ENCODE peak calls at places on chromosomes 5 and 9, in five cellular contexts. R is cardiac fibroblast, W is adrenal gland, M is PC-3, B is neural progenitor cell. U is an unnamed sample.

GRCh38 chr5:44294492-44294891 is 94.7 kb downstream of the FGF10 start:
- DNase-seq in R (no peak), W (peak), M (peak), B (no peak), U (no peak)

GRCh38 chr5:124040799-124041198 is 528.8 kb downstream of the CSNK1G3 start:
- DNase-seq in R (peak), W (peak), M (no peak), B (no peak), U (peak)

GRCh38 chr9:15617782-15618181 is 64.9 kb downstream of the CCDC171 start:
- DNase-seq in R (no peak), W (no peak), M (no peak), B (no peak), U (no peak)

GRCh38 chr9:99796231-99796630 is 25.5 kb upstream of the NR4A3 start:
- DNase-seq in R (no peak), W (no peak), M (no peak), B (no peak), U (no peak)

GRCh38 chr5:52043543-52043942 is 660.3 kb downstream of the ISL1 start:
- DNase-seq in R (no peak), W (no peak), M (no peak), B (no peak), U (no peak)

GRCh38 chr5:172659909-172660628 is 19.0 kb downstream of the NEURL1B start:
- DNase-seq in R (peak), W (peak), M (no peak), B (peak), U (peak)

GRCh38 chr9:73805111-73805510 is 653.4 kb downstream of the ANXA1 start:
- DNase-seq in R (peak), W (no peak), M (no peak), B (no peak), U (no peak)

GRCh38 chr5:111961867-111962266 is 204.9 kb upstream of the NREP start:
- DNase-seq in R (peak), W (no peak), M (no peak), B (no peak), U (peak)

GRCh38 chr5:41796061-41796460 is 74.2 kb downstream of the OXCT1 start:
- DNase-seq in R (no peak), W (no peak), M (no peak), B (no peak), U (no peak)

GRCh38 chr9:11338130-11338529 is 725.3 kb upstream of the PTPRD start:
- DNase-seq in R (no peak), W (no peak), M (no peak), B (no peak), U (no peak)

GRCh38 chr9:35001803-35002502 is 12.4 kb downstream of the DNAJB5 start:
- DNase-seq in R (peak), W (no peak), M (peak), B (no peak), U (no peak)

GRCh38 chr5:57895766-57896165 is 413.2 kb upstream of the ACTBL2 start:
- DNase-seq in R (peak), W (no peak), M (no peak), B (no peak), U (peak)

GRCh38 chr5:80064124-80064523 is 29.0 kb downstream of the THBS4 start:
- DNase-seq in R (no peak), W (no peak), M (no peak), B (no peak), U (no peak)

GRCh38 chr5:15694694-15695093 is 194.7 kb downstream of the FBXL7 start:
- DNase-seq in R (peak), W (peak), M (no peak), B (no peak), U (peak)

GRCh38 chr5:65928341-65928752 is 2.0 kb downstream of the ERBIN start:
- DNase-seq in R (no peak), W (no peak), M (no peak), B (no peak), U (peak)

GRCh38 chr5:9207820-9208418 is 338.0 kb downstream of the SEMA5A start:
- DNase-seq in R (peak), W (no peak), M (peak), B (peak), U (peak)

GRCh38 chr9:117720555-117720954 is 16.4 kb downstream of the TLR4 start:
- DNase-seq in R (peak), W (peak), M (no peak), B (no peak), U (no peak)

GRCh38 chr5:22887566-22887965 is 34.4 kb upstream of the CDH12 start:
- DNase-seq in R (no peak), W (no peak), M (no peak), B (no peak), U (no peak)

GRCh38 chr9:70600479-70600878 is 186.0 kb upstream of the KLF9 start:
- DNase-seq in R (peak), W (no peak), M (no peak), B (no peak), U (no peak)

GRCh38 chr5:108003178-108003577 is 332.4 kb upstream of the EFNA5 start:
- DNase-seq in R (peak), W (no peak), M (no peak), B (no peak), U (no peak)

GRCh38 chr9:110148384-110148783 is 59.6 kb downstream of the C9orf152 start:
- DNase-seq in R (no peak), W (no peak), M (no peak), B (no peak), U (no peak)

GRCh38 chr9:121838757-121839669 is 187.6 kb downstream of the DAB2IP start:
- DNase-seq in R (no peak), W (peak), M (no peak), B (no peak), U (no peak)

GRCh38 chr9:88749420-88749819 is 214.4 kb downstream of the NXNL2 start:
- DNase-seq in R (peak), W (no peak), M (peak), B (no peak), U (peak)

GRCh38 chr5:79242242-79243039 is 6.5 kb downstream of the JMY start:
- DNase-seq in R (no peak), W (no peak), M (no peak), B (no peak), U (no peak)

GRCh38 chr5:175444905-175445456 is 999 bp upstream of the DRD1 start:
- DNase-seq in R (no peak), W (no peak), M (no peak), B (no peak), U (no peak)

GRCh38 chr9:129381481-129381957 is 203.5 kb upstream of the IER5L start:
- DNase-seq in R (no peak), W (no peak), M (no peak), B (no peak), U (no peak)

GRCh38 chr5:56534102-56534501 is 281.2 kb upstream of the MAP3K1 start:
- DNase-seq in R (no peak), W (peak), M (peak), B (no peak), U (no peak)

GRCh38 chr5:100902406-100903035 is 561 bp downstream of the ST8SIA4 start:
- DNase-seq in R (peak), W (no peak), M (peak), B (peak), U (no peak)

GRCh38 chr5:81579525-81579924 is 171.4 kb downstream of the SSBP2 start:
- DNase-seq in R (peak), W (no peak), M (no peak), B (no peak), U (peak)

GRCh38 chr5:149543361-149544198 is 7.7 kb downstream of the CSNK1A1 start:
- DNase-seq in R (peak), W (no peak), M (no peak), B (peak), U (peak)

GRCh38 chr5:19498852-19499251 is 489.1 kb downstream of the CDH18 start:
- DNase-seq in R (no peak), W (no peak), M (peak), B (no peak), U (no peak)

GRCh38 chr5:68178579-68178978 is 37.0 kb upstream of the PIK3R1 start:
- DNase-seq in R (no peak), W (no peak), M (peak), B (no peak), U (no peak)

GRCh38 chr5:144583493-144584154 is 413.0 kb downstream of the KCTD16 start:
- DNase-seq in R (no peak), W (no peak), M (no peak), B (peak), U (no peak)

GRCh38 chr5:135642934-135643333 is 64.1 kb upstream of the CXCL14 start:
- DNase-seq in R (no peak), W (no peak), M (no peak), B (no peak), U (no peak)

DNA sequence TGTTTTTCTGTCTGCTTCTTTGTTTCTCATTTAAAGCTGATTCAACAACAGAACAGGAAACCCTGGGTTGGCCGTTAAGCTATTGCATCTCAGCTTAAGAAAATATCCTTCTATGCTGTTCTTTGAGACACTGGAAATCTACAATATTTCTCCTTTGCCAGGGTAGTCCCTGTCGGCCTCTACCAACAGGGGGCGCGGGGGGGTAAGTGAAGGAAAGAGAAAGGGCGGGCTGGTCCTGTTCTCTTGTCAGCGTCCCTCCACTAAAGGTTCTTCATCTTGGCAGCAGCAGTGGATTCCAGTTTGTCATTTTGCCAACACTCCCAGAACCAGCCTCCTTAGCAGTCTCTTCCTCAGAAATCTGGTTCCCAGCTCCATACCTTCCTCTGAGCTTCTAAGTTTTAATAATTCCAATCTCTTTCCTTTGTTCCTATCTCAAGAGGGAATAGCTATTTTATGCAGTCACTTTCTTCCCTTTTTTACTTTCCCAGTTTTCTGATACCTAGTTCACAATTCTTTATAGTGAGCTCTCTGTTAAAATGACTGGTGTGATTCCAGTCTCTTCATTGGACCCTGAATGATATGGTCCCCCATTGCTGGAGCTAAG is 222.3 kb downstream of the GLIS3 start:
- DNase-seq in R (peak), W (peak), M (peak), B (peak), U (peak)
- TF ChIP-seq CTCF in R (peak), W (peak), M (peak), B (peak), U (peak)

DNA sequence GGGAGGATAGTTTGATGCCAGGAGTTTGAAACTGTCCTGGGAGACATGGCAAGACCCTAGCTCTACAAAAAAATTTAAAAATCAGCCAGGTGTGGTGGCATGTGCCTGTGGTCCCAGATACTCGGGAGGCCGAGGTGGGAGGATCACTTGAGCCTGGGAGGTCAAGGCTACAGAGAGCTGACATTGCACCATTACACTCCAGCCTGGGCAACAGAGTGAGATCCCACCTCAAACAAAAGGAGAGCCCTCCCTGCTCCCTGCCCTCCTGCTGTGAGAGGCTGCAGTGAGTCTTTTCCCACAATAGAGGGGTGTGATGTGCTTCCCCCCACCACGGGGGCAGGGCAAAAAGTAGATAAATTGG is 10.1 kb upstream of the CCDC187 start:
- DNase-seq in R (no peak), W (no peak), M (no peak), B (no peak), U (no peak)
- TF ChIP-seq CTCF in R (no peak), W (no peak), M (no peak), B (no peak), U (no peak)

GRCh38 chr5:59800375-59800893 is 93.1 kb downstream of the PDE4D start:
- DNase-seq in R (no peak), W (no peak), M (no peak), B (peak), U (no peak)
- TF ChIP-seq CTCF in R (no peak), W (no peak), M (no peak), B (no peak), U (no peak)

DNA sequence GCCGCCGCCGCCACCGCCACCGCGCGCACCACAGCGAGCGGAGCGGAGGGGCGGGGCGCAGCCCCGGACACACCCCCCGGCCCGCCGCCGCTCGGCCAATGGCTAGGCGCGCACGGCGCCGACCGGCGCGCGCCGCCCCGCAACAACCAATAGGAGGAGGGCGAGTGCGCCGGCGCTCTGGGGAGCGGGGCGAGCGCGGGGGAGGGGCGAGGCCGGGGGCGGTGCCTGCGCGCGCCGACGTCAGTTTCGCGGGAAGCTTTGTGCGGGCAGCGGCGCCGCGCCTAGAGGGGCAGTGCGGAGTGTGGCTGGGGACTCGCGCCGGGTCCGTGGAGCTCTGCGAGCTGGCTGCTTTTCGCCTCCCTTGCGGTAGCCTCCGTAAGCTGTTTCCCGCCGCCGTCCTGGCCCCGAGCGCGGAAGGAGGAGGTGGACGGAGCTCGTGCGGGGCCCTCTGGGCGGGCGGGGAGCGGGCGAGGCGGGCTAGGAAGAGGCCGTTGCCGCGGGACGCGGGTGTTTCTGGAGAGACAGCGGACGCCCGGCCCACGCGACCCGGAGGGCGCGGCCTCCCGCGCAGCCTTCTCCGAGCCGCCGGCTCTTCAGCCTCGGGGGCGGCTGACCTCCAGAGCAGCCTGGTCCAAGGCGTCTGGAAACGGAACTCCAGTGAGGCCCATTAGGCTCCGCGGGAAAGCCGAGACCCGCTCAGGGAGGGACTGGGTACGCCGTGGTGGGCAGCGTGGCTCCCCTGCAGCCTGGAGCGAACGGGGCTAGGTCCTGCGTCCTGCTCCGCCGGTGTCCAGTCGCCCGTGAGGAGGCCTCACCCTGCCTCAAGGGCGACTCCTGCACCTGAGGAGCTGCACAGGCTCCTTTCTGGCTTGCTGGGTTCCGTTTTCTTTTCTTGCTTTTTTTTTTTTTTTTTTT is at the start of gene ZMYND19:
- DNase-seq in R (peak), W (peak), M (peak), B (peak), U (peak)
- TF ChIP-seq CTCF in R (no peak), W (no peak), M (no peak), B (no peak), U (no peak)

U was measured in cardiac muscle cell.